ENCODE peak calls at places on chromosome 15, in six cellular contexts. W, N, A, S, T and Q are unnamed samples.

GRCh38 chr15:63979227-63979793 is 67.0 kb downstream of the DAPK2 start:
- DNase-seq in T (peak), W (no peak), A (no peak), S (no peak), N (no peak), Q (no peak)

GRCh38 chr15:40029979-40030893 is 8.7 kb downstream of the SRP14 start:
- DNase-seq in N (no peak), A (no peak), S (no peak), T (peak), W (no peak), Q (no peak)

GRCh38 chr15:38176155-38176554 is 76.5 kb upstream of the SPRED1 start:
- DNase-seq in N (no peak), S (no peak), A (no peak), W (no peak), T (no peak), Q (no peak)

GRCh38 chr15:79967331-79968182 is 3.4 kb downstream of the BCL2A1 start:
- DNase-seq in N (no peak), S (no peak), A (no peak), W (no peak), T (peak), Q (no peak)

GRCh38 chr15:94324117-94324826 is 92.9 kb downstream of the MCTP2 start:
- DNase-seq in N (peak), A (peak), W (peak), T (peak), S (no peak), Q (no peak)

GRCh38 chr15:34239151-34239761 is 14.4 kb downstream of the EMC4 start:
- DNase-seq in A (no peak), W (no peak), N (no peak), S (no peak), T (no peak), Q (no peak)

GRCh38 chr15:68700395-68701123 is 120.1 kb downstream of the ANP32A start:
- DNase-seq in S (peak), T (peak), A (peak), W (peak), N (no peak), Q (peak)

GRCh38 chr15:88835646-88836045 is 32.4 kb downstream of the ACAN start:
- DNase-seq in A (no peak), N (no peak), W (no peak), S (no peak), T (no peak), Q (no peak)

GRCh38 chr15:64068133-64068532 is 21.8 kb upstream of the DAPK2 start:
- DNase-seq in T (no peak), W (no peak), N (no peak), S (no peak), A (no peak), Q (no peak)

GRCh38 chr15:60703196-60703933 is 224.4 kb upstream of the ICE2 start:
- DNase-seq in A (no peak), T (peak), S (no peak), W (no peak), N (no peak), Q (no peak)

GRCh38 chr15:57256941-57257340 is 119.4 kb upstream of the CGNL1 start:
- DNase-seq in W (no peak), N (no peak), S (no peak), T (no peak), A (no peak), Q (no peak)

GRCh38 chr15:35618260-35619188 is 72.6 kb upstream of the DPH6 start:
- DNase-seq in N (no peak), S (no peak), A (no peak), W (peak), T (no peak), Q (no peak)

GRCh38 chr15:96268421-96269204 is 61.9 kb upstream of the NR2F2 start:
- DNase-seq in A (no peak), S (no peak), N (no peak), T (no peak), W (no peak), Q (no peak)

GRCh38 chr15:60585743-60586708 is 107.1 kb upstream of the ICE2 start:
- DNase-seq in S (peak), T (peak), W (peak), N (peak), A (peak), Q (peak)

GRCh38 chr15:75029378-75030022 is 6.1 kb downstream of the PPCDC start:
- DNase-seq in S (peak), N (peak), W (peak), A (peak), T (peak), Q (peak)

GRCh38 chr15:75030023-75030413 is 6.6 kb downstream of the PPCDC start:
- DNase-seq in W (no peak), A (peak), N (no peak), S (peak), T (no peak), Q (no peak)

GRCh38 chr15:75031773-75032302 is 8.4 kb downstream of the PPCDC start:
- DNase-seq in T (no peak), W (no peak), N (no peak), A (no peak), S (no peak), Q (no peak)

GRCh38 chr15:75028991-75029377 is 5.6 kb downstream of the PPCDC start:
- DNase-seq in A (no peak), W (no peak), T (no peak), S (no peak), N (no peak), Q (no peak)

GRCh38 chr15:75030424-75030823 is 7.0 kb downstream of the PPCDC start:
- DNase-seq in A (no peak), N (no peak), S (no peak), W (no peak), T (peak), Q (no peak)
- H3K27ac ChIP-seq in A (peak), N (peak), S (peak), W (no peak), T (peak), Q (no peak)

DNA sequence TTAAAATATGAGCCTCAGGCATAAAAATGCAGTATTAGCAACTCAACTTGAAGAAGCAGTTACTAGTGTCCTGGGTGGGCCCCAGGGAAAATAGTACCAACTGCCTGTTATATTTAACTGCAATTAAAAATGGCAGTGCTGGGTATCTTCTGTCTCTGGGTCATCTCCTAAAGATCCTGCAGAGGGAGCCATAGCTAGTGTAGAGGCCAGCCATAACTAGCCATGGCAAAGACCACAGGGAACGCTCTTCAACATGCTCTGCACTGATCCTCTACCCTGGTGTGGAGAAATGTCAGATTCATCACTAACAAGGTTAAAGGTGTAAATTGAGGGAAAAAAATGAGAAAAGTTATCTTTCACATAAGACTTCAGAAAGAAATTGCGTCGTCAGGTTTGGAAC is 181.3 kb downstream of the SNRPN start:
- DNase-seq in T (peak), A (no peak), N (no peak), S (no peak), W (peak), Q (no peak)
- TF ChIP-seq CTCF in T (peak), A (no peak), N (no peak), S (no peak), W (peak), Q (peak)

GRCh38 chr15:91889143-91889815 is 35.8 kb downstream of the SLCO3A1 start:
- DNase-seq in S (no peak), T (no peak), A (no peak), W (no peak), N (no peak), Q (no peak)
- H3K27ac ChIP-seq in S (no peak), T (no peak), A (no peak), W (no peak), N (no peak), Q (no peak)

GRCh38 chr15:58677426-58677825 is 72.1 kb downstream of the ADAM10 start:
- DNase-seq in A (no peak), S (no peak), W (no peak), N (no peak), T (no peak), Q (no peak)
- TF ChIP-seq CTCF in A (no peak), S (peak), W (peak), N (no peak), T (no peak), Q (peak)

DNA sequence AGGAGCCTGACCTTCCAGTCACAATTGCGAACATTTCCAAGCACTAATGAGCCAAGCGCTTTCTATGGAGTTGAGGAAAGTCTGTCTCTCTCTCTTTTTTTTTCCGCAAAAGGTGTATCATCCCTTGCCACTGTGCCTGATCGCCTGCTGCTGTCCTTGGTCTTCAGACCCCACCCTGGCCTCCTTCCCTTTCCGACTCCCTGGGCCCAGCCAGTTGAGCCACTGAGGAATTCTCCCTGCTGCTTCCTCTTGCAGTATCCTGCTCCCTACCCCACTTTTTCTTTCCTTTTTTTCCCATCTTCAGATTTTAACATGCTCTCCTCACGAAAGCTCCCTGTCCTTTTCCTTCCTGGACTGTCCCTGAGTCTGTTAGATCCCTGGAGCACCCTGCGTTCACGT is 396.5 kb upstream of the C2CD4B start:
- DNase-seq in T (no peak), A (no peak), N (no peak), S (no peak), W (no peak), Q (no peak)
- H3K27ac ChIP-seq in T (no peak), A (no peak), N (peak), S (no peak), W (no peak), Q (peak)